ENCODE peak calls at places on chromosomes 5 and 9, in nine cellular contexts. X, D, Q, Y, R, S, V, W and P are unnamed samples.

GRCh38 chr5:82624018-82624417 is 345.9 kb upstream of the RPS23 start:
- DNase-seq in S (no peak), V (no peak), Y (no peak), X (no peak), R (no peak), Q (no peak), D (no peak), W (no peak), P (peak)

GRCh38 chr9:18473551-18474279 is at the start of gene ADAMTSL1:
- DNase-seq in R (peak), V (no peak), Y (no peak), Q (peak), S (peak), D (no peak), X (no peak), W (no peak), P (peak)

GRCh38 chr9:94606641-94607339 is 13.2 kb upstream of the FBP2 start:
- DNase-seq in W (peak), Y (no peak), Q (no peak), X (no peak), V (no peak), R (no peak), D (no peak), S (no peak), P (no peak)

GRCh38 chr9:135602789-135603481 is 36.4 kb downstream of the GLT6D1 start:
- DNase-seq in R (peak), V (peak), D (no peak), Q (peak), X (peak), Y (no peak), W (peak), S (peak), P (peak)

GRCh38 chr5:28249771-28250415 is 1211.5 kb upstream of the CDH9 start:
- DNase-seq in R (no peak), V (no peak), D (no peak), Q (no peak), S (no peak), Y (no peak), W (no peak), X (no peak), P (no peak)

GRCh38 chr5:122262107-122262506 is 49.9 kb upstream of the SNCAIP start:
- DNase-seq in S (no peak), R (peak), V (no peak), W (no peak), D (no peak), X (no peak), Q (no peak), Y (no peak), P (peak)

GRCh38 chr5:72237879-72238278 is 82.2 kb downstream of the MRPS27 start:
- DNase-seq in X (no peak), S (no peak), D (no peak), Q (no peak), R (no peak), V (no peak), W (no peak), Y (no peak), P (no peak)

GRCh38 chr9:110125763-110126351 is 82.1 kb downstream of the C9orf152 start:
- DNase-seq in D (no peak), V (no peak), S (no peak), W (no peak), Y (no peak), X (no peak), R (peak), Q (no peak), P (no peak)

GRCh38 chr5:62082370-62082778 is 223.6 kb upstream of the KIF2A start:
- DNase-seq in V (no peak), Y (no peak), D (no peak), X (no peak), R (peak), Q (no peak), W (no peak), S (no peak), P (peak)

GRCh38 chr5:35436441-35437057 is 181.1 kb upstream of the SPEF2 start:
- DNase-seq in Q (peak), R (peak), D (no peak), V (peak), X (no peak), S (no peak), Y (no peak), W (peak), P (peak)

GRCh38 chr9:100880284-100880683 is 148.2 kb upstream of the PLPPR1 start:
- DNase-seq in X (no peak), V (no peak), Y (no peak), R (no peak), D (no peak), S (no peak), Q (no peak), W (no peak), P (no peak)

GRCh38 chr9:125911861-125912260 is 164.7 kb downstream of the PBX3 start:
- DNase-seq in D (no peak), X (no peak), Y (no peak), Q (no peak), R (peak), W (no peak), S (no peak), V (no peak), P (peak)

DNA sequence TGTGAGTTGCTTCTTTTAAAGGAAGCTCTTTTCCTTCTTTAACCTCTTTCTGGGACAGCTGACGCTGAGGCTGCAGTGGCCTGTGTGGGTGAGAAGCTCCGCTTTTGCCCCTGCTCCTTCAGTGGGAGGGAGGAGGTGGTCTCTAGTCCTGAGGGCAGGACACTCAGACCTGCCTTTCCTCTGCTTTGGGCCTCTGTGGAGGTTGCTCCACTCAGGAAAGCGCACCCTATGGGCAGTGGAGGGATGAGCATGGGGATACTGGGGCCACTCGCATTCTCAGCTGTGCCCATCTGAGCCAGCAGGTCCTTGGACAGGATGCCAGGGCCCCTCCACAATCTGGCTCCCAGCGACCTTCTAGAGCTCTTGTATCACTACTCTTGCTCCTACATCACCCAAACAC is 111.5 kb downstream of the NSG2 start:
- DNase-seq in W (no peak), D (no peak), S (peak), R (no peak), Q (no peak), Y (no peak), V (no peak), X (no peak), P (no peak)
- TF ChIP-seq CTCF in W (no peak), D (no peak), S (peak), R (no peak), Q (peak), Y (no peak), V (no peak), X (no peak), P (no peak)

GRCh38 chr9:128636556-128637530 is 19.8 kb downstream of the DYNC2I2 start:
- DNase-seq in Q (no peak), X (peak), S (peak), D (no peak), R (no peak), W (no peak), Y (no peak), V (no peak), P (no peak)

GRCh38 chr9:128634111-128634510 is 22.5 kb downstream of the DYNC2I2 start:
- DNase-seq in X (no peak), S (no peak), D (no peak), W (no peak), V (no peak), Q (no peak), Y (no peak), R (no peak), P (no peak)

GRCh38 chr9:128636024-128636390 is 20.6 kb downstream of the DYNC2I2 start:
- DNase-seq in V (no peak), D (no peak), R (no peak), X (peak), Y (no peak), Q (peak), W (no peak), S (peak), P (no peak)

GRCh38 chr9:128634651-128635262 is 21.9 kb downstream of the DYNC2I2 start:
- DNase-seq in D (no peak), R (no peak), V (no peak), Y (no peak), W (no peak), Q (no peak), S (no peak), X (no peak), P (no peak)

GRCh38 chr9:128635266-128636023 is 21.2 kb downstream of the DYNC2I2 start:
- DNase-seq in X (peak), W (no peak), S (peak), V (no peak), Q (peak), Y (peak), D (peak), R (peak), P (peak)
- H3K4me3 ChIP-seq in X (peak), W (no peak), S (no peak), V (no peak), Q (no peak), Y (no peak), D (peak), R (no peak), P (no peak)

DNA sequence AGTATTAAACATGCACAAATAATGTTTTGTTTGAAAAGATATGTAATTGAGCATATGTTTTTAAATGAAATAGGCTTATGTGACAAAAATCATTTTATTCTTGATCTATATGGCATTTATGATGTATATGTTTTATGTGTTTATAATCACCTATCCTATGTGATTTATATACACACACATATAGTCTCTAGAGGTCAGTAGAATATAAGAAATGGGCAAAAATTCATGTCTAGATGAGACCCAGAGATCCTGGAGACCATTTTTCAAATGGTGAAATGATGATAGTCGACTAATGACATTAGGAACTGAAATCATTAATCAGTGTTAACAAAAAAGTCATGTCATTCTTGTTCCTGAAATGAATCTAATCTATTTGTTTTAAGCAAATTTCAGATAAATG is 709.2 kb upstream of the WWC1 start:
- DNase-seq in Y (no peak), S (no peak), W (no peak), X (no peak), V (no peak), Q (no peak), R (peak), D (no peak), P (peak)
- TF ChIP-seq CTCF in Y (no peak), S (no peak), W (peak), X (no peak), V (no peak), Q (no peak), R (peak), D (no peak), P (peak)

GRCh38 chr5:74240783-74241750 is 399.5 kb downstream of the ENC1 start:
- DNase-seq in Q (no peak), Y (peak), V (peak), X (no peak), W (no peak), R (no peak), D (no peak), S (peak), P (peak)
- H3K4me3 ChIP-seq in Q (no peak), Y (no peak), V (no peak), X (no peak), W (no peak), R (no peak), D (no peak), S (no peak), P (no peak)